ENCODE peak calls at places on chromosomes 4 and X, in nine cellular contexts. R, T, V, O, X, P, H, B and Q are unnamed samples.

GRCh38 chrX:55342533-55343501 is 78.1 kb upstream of the PAGE3 start:
- DNase-seq in H (no peak), R (peak), O (no peak), B (peak), T (peak), V (peak), X (peak), P (peak), Q (no peak)

GRCh38 chr4:98555798-98556445 is 102.5 kb downstream of the TSPAN5 start:
- DNase-seq in T (peak), O (no peak), X (no peak), H (no peak), B (no peak), V (peak), P (no peak), R (no peak), Q (no peak)

GRCh38 chrX:133362538-133362937 is 52.8 kb downstream of the GPC4 start:
- DNase-seq in H (no peak), X (no peak), R (no peak), T (no peak), V (no peak), P (no peak), B (no peak), O (no peak), Q (no peak)

GRCh38 chr4:24521544-24521943 is 62.8 kb downstream of the DHX15 start:
- DNase-seq in V (no peak), T (no peak), O (no peak), H (no peak), R (no peak), X (no peak), B (no peak), P (no peak), Q (no peak)

GRCh38 chr4:10108818-10109783 is 7.5 kb downstream of the WDR1 start:
- DNase-seq in R (no peak), B (no peak), P (no peak), O (no peak), V (peak), X (no peak), T (no peak), H (no peak), Q (no peak)

GRCh38 chrX:78375894-78376293 is 48.5 kb upstream of the CYSLTR1 start:
- DNase-seq in B (no peak), R (no peak), V (no peak), O (no peak), H (no peak), X (no peak), T (no peak), P (no peak), Q (no peak)

GRCh38 chr4:183407128-183407585 is 37.3 kb upstream of the CDKN2AIP start:
- DNase-seq in B (peak), X (peak), O (peak), V (peak), T (peak), P (peak), H (peak), R (peak), Q (peak)

GRCh38 chr4:57162499-57163019 is 52.4 kb upstream of the IGFBP7 start:
- DNase-seq in X (no peak), H (no peak), T (no peak), O (no peak), V (no peak), P (no peak), B (no peak), R (no peak), Q (no peak)

GRCh38 chr4:54773022-54773421 is 115.3 kb downstream of the KIT start:
- DNase-seq in B (no peak), O (no peak), X (no peak), T (no peak), P (no peak), R (no peak), H (no peak), V (no peak), Q (no peak)

GRCh38 chr4:100894339-100894870 is 376.6 kb upstream of the EMCN start:
- DNase-seq in H (no peak), P (no peak), V (no peak), X (no peak), B (no peak), R (no peak), O (no peak), T (no peak), Q (no peak)